ENCODE peak calls at places on chromosomes 12 and 14, in five cellular contexts. H is cardiac muscle cell; T is HTR-8/SVneo; A is stimulated activated CD8-positive, alpha-beta memory T cell treated with anti-CD3 and anti-CD28 coated beads, Interleukin-15, amount 100 ng/mL, for 24 hours; C is breast epithelium. F is an unnamed sample.

GRCh38 chr12:92621312-92621711 is 81.5 kb upstream of the PLEKHG7 start:
- DNase-seq in H (no peak), A (no peak), T (no peak), C (no peak), F (no peak)

GRCh38 chr14:69151458-69152180 is 1.3 kb downstream of the DCAF5 start:
- DNase-seq in H (peak; percentile 89), T (peak; percentile 97), C (peak; percentile 68), A (peak; percentile 50), F (peak; percentile 73)

GRCh38 chr12:108811411-108812185 is 45.8 kb downstream of the SSH1 start:
- DNase-seq in T (no peak), C (peak; percentile 50), H (no peak), A (no peak), F (no peak)

GRCh38 chr12:2417761-2418160 is 365.0 kb downstream of the CACNA1C start:
- DNase-seq in C (no peak), H (no peak), A (no peak), T (no peak), F (no peak)

GRCh38 chr14:93765032-93765626 is 23.2 kb downstream of the PRIMA1 start:
- DNase-seq in T (no peak), C (no peak), A (no peak), H (no peak), F (no peak)

GRCh38 chr12:38411426-38411825 is 94.9 kb downstream of the ALG10B start:
- DNase-seq in C (no peak), H (no peak), A (no peak), T (no peak), F (no peak)

GRCh38 chr12:65720136-65720535 is 104.1 kb upstream of the HMGA2 start:
- DNase-seq in H (no peak), A (no peak), T (no peak), C (no peak), F (peak; percentile 66)

GRCh38 chr12:6062427-6063378 is 61.8 kb downstream of the VWF start:
- DNase-seq in T (peak; percentile 91), C (no peak), A (peak; percentile 29), H (peak; percentile 65), F (peak; percentile 29)

GRCh38 chr12:100666588-100666987 is 93.1 kb downstream of the GAS2L3 start:
- DNase-seq in T (no peak), A (no peak), H (no peak), C (no peak), F (no peak)

F was measured in cerebellar cortex.